ENCODE peak calls at places on chromosomes 13 and 19, in eight cellular contexts. G, D, Z, V, T, W, H and C are unnamed samples.

GRCh38 chr19:50233308-50233910 is 30.0 kb downstream of the MYH14 start:
- DNase-seq in V (no peak), W (no peak), D (no peak), T (no peak), G (no peak), H (no peak), Z (no peak), C (no peak)

GRCh38 chr19:48918801-48919247 is 14.7 kb upstream of the DHDH start:
- DNase-seq in Z (peak; percentile 20), H (no peak), V (no peak), G (no peak), W (peak; percentile 52), D (peak; percentile 15), T (no peak), C (no peak)

GRCh38 chr13:33284016-33284415 is 1.5 kb downstream of the STARD13 start:
- DNase-seq in H (no peak), Z (no peak), V (no peak), D (no peak), W (no peak), G (no peak), T (no peak), C (no peak)

GRCh38 chr13:32206097-32206740 is 108.9 kb downstream of the ZAR1L start:
- DNase-seq in Z (peak; percentile 52), T (no peak), D (no peak), G (peak; percentile 34), W (no peak), H (no peak), V (no peak), C (no peak)

GRCh38 chr19:45470147-45471081 is 2.6 kb downstream of the FOSB start:
- DNase-seq in H (no peak), W (no peak), D (no peak), Z (peak; percentile 37), V (peak; percentile 27), T (peak; percentile 67), G (no peak), C (no peak)

GRCh38 chr19:52957591-52957990 is 5.1 kb downstream of the ZNF816 start:
- DNase-seq in D (no peak), T (no peak), V (no peak), H (no peak), W (no peak), G (no peak), Z (no peak), C (no peak)

GRCh38 chr19:53657778-53658177 is 26.0 kb downstream of the DPRX start:
- DNase-seq in Z (no peak), H (no peak), T (no peak), V (no peak), G (no peak), D (no peak), W (no peak), C (no peak)

GRCh38 chr13:113060557-113061270 is 44.9 kb upstream of the F7 start:
- DNase-seq in T (no peak), D (no peak), G (no peak), V (no peak), Z (no peak), H (no peak), W (no peak), C (no peak)

GRCh38 chr13:113906566-113906965 is 42.7 kb upstream of the GAS6 start:
- DNase-seq in W (no peak), H (no peak), Z (no peak), T (peak; percentile 41), G (no peak), D (no peak), V (no peak), C (peak; percentile 53)

GRCh38 chr13:33050161-33050560 is 33.9 kb downstream of the KL start:
- DNase-seq in Z (peak; percentile 90), T (no peak), W (no peak), D (no peak), H (no peak), V (no peak), G (no peak), C (no peak)

GRCh38 chr13:22014469-22014868 is 343.6 kb downstream of the FGF9 start:
- DNase-seq in W (no peak), T (no peak), V (no peak), D (no peak), G (no peak), Z (no peak), H (no peak), C (no peak)

GRCh38 chr19:1807695-1808394 is 4.2 kb downstream of the ATP8B3 start:
- DNase-seq in H (no peak), D (no peak), Z (no peak), T (no peak), G (no peak), W (no peak), V (no peak), C (peak; percentile 17)

GRCh38 chr19:661427-662196 is 1.4 kb downstream of the RNF126 start:
- DNase-seq in W (no peak), G (no peak), D (no peak), T (no peak), Z (no peak), H (peak; percentile 85), V (no peak), C (no peak)

GRCh38 chr13:99386911-99387788 is 80.0 kb upstream of the GPR183 start:
- DNase-seq in D (peak; percentile 13), Z (no peak), W (peak; percentile 43), H (peak; percentile 92), T (no peak), V (no peak), G (no peak), C (no peak)

GRCh38 chr13:23617551-23618014 is 47.4 kb downstream of the TNFRSF19 start:
- DNase-seq in D (no peak), V (no peak), H (no peak), W (no peak), G (no peak), Z (peak; percentile 91), T (no peak), C (no peak)

GRCh38 chr13:35210234-35210633 is 266.3 kb downstream of the MAB21L1 start:
- DNase-seq in Z (no peak), H (no peak), T (no peak), V (no peak), G (no peak), W (no peak), D (no peak), C (no peak)

GRCh38 chr19:35673121-35673804 is 6.9 kb downstream of the UPK1A start:
- DNase-seq in G (peak; percentile 53), V (no peak), Z (peak; percentile 68), T (no peak), D (no peak), W (no peak), H (peak; percentile 58), C (peak; percentile 70)

GRCh38 chr19:39351537-39352037 is 9.4 kb downstream of the SAMD4B start:
- DNase-seq in G (no peak), Z (no peak), D (no peak), T (no peak), V (no peak), H (no peak), W (no peak), C (no peak)